ENCODE peak calls at places on chromosomes 11 and 22, in six cellular contexts. T, C, Q, I, A and E are unnamed samples.

GRCh38 chr11:84947970-84948600 is 679.1 kb downstream of the DLG2 start:
- DNase-seq in T (no peak), Q (no peak), I (no peak), C (no peak), A (no peak), E (no peak)

GRCh38 chr11:114483929-114484328 is 44.7 kb downstream of the REXO2 start:
- DNase-seq in I (no peak), T (no peak), A (no peak), C (no peak), Q (no peak), E (no peak)

GRCh38 chr11:250740-251299 is 14.0 kb downstream of the PSMD13 start:
- DNase-seq in I (peak; percentile 66), A (no peak), C (no peak), T (no peak), Q (peak; percentile 48), E (peak; percentile 94)

GRCh38 chr11:117588166-117588810 is 208.7 kb downstream of the DSCAML1 start:
- DNase-seq in T (no peak), Q (no peak), I (no peak), C (no peak), A (no peak), E (no peak)

GRCh38 chr11:93219440-93219839 is 21.6 kb upstream of the SLC36A4 start:
- DNase-seq in A (no peak), I (no peak), C (no peak), Q (no peak), T (no peak), E (no peak)

GRCh38 chr11:131462622-131463021 is 92.2 kb downstream of the NTM start:
- DNase-seq in I (no peak), Q (no peak), A (no peak), C (no peak), T (no peak), E (no peak)

GRCh38 chr11:79098096-79098495 is 342.7 kb downstream of the TENM4 start:
- DNase-seq in T (no peak), I (peak; percentile 71), C (no peak), Q (no peak), A (no peak), E (no peak)

GRCh38 chr11:83671295-83671694 is 385.1 kb upstream of the CCDC90B start:
- DNase-seq in I (no peak), C (no peak), Q (no peak), A (no peak), T (no peak), E (no peak)

GRCh38 chr11:27700351-27701261 is at the start of gene BDNF:
- DNase-seq in A (no peak), T (no peak), I (peak; percentile 68), C (no peak), Q (no peak), E (no peak)

GRCh38 chr11:92406472-92406871 is 181.9 kb downstream of the FAT3 start:
- DNase-seq in C (no peak), A (no peak), T (no peak), I (no peak), Q (no peak), E (no peak)

GRCh38 chr11:15938362-15938725 is 418.0 kb downstream of the SOX6 start:
- DNase-seq in T (no peak), I (no peak), Q (no peak), A (no peak), C (no peak), E (no peak)

GRCh38 chr11:116853461-116854073 is 16.1 kb upstream of the APOA1 start:
- DNase-seq in A (peak; percentile 90), C (peak; percentile 73), I (no peak), T (no peak), Q (no peak), E (no peak)

GRCh38 chr11:105466582-105467228 is 143.2 kb upstream of the GRIA4 start:
- DNase-seq in Q (no peak), C (no peak), T (peak; percentile 4), A (no peak), I (no peak), E (no peak)

GRCh38 chr22:23065069-23065451 is 5.3 kb upstream of the GNAZ start:
- DNase-seq in T (no peak), A (no peak), C (no peak), I (peak; percentile 3), Q (no peak), E (no peak)

GRCh38 chr22:28973352-28973751 is 88.3 kb downstream of the C22orf31 start:
- DNase-seq in C (no peak), A (no peak), T (no peak), I (no peak), Q (no peak), E (no peak)

GRCh38 chr11:68658661-68659060 is 25.7 kb upstream of the GAL start:
- DNase-seq in I (peak; percentile 66), C (no peak), Q (no peak), T (no peak), A (no peak), E (no peak)

GRCh38 chr11:30605036-30605435 is 18.9 kb upstream of the MPPED2 start:
- DNase-seq in C (no peak), Q (no peak), T (no peak), I (no peak), A (no peak), E (no peak)

GRCh38 chr11:1167751-1168231 is 10.0 kb downstream of the MUC5AC start:
- DNase-seq in A (no peak), C (no peak), Q (no peak), T (no peak), I (peak; percentile 12), E (no peak)

GRCh38 chr11:76524919-76525318 is 80.1 kb downstream of the EMSY start:
- DNase-seq in I (no peak), Q (no peak), C (no peak), A (no peak), T (peak; percentile 42), E (no peak)

GRCh38 chr11:8058216-8058615 is 22.8 kb upstream of the TUB start:
- DNase-seq in I (no peak), A (no peak), C (no peak), Q (no peak), T (no peak), E (peak; percentile 14)

GRCh38 chr11:37502202-37502601 is 904.2 kb upstream of the RAG2 start:
- DNase-seq in A (no peak), C (no peak), T (no peak), I (no peak), Q (no peak), E (no peak)

GRCh38 chr11:127962416-127962815 is 624.9 kb downstream of the ETS1 start:
- DNase-seq in C (no peak), T (no peak), A (no peak), I (no peak), Q (no peak), E (no peak)

GRCh38 chr11:59186130-59186594 is 14.2 kb downstream of the DTX4 start:
- DNase-seq in C (peak; percentile 60), Q (peak; percentile 83), T (peak; percentile 50), A (no peak), I (peak; percentile 68), E (no peak)

DNA sequence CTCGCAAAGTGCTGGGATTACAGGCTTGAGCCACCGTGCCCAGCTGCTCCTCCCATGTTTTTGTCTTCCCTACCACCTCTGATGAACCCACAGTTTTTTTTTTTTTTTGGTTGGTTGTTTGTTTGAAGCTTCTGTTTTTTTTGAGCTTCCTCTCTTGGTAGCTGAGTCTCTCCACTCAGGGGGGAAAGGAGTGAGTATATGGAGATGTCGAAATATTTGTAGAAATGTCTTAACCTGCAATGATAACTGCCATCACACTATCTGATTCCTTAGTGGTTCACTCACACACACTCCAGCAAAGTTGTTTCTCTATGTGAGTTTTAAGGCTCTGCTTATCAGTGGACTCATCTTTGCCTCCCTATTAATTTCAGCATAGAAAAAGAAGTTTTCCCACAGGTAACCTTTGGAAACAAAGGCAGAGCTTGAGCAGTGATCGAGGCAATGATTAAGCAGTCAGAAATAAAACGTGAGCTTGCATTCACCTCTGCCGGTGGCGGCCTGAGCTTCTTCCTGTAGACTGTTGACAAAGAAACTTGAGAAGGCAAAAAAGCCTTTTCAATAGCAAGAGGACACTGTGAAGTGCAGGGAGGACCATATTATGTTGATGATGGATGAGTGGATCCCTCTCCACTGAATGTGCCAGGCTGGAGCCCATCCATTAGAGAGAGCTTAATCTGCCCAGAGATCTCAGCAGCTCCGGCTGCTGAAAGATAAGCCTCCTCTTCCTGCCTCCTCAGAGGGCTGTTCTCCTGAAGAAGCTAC is 29.0 kb upstream of the RASSF10 start:
- DNase-seq in I (no peak), T (peak; percentile 3), C (no peak), A (no peak), Q (no peak), E (no peak)
- TF ChIP-seq TAF1 in I (no peak), T (no peak), C (no peak), A (no peak), Q (no peak), E (no peak)

GRCh38 chr11:9754041-9754471 is 90.2 kb downstream of the SWAP70 start:
- DNase-seq in A (no peak), I (no peak), C (no peak), T (no peak), Q (no peak), E (no peak)

GRCh38 chr11:9756878-9757277 is 93.0 kb downstream of the SWAP70 start:
- DNase-seq in C (no peak), T (no peak), A (no peak), Q (no peak), I (no peak), E (no peak)

GRCh38 chr11:9755561-9755960 is 91.7 kb downstream of the SWAP70 start:
- DNase-seq in Q (no peak), I (no peak), C (no peak), A (no peak), T (no peak), E (no peak)

GRCh38 chr11:9757809-9758675 is 94.2 kb downstream of the SWAP70 start:
- DNase-seq in Q (peak; percentile 99), A (no peak), I (peak; percentile 99), C (peak; percentile 95), T (peak; percentile 63), E (no peak)

GRCh38 chr11:9756461-9756860 is 92.6 kb downstream of the SWAP70 start:
- DNase-seq in T (no peak), A (no peak), I (no peak), Q (no peak), C (no peak), E (no peak)
- TF ChIP-seq TAF1 in T (no peak), A (no peak), I (no peak), Q (no peak), C (no peak), E (no peak)

GRCh38 chr11:18804621-18805020 is 13.0 kb upstream of the PTPN5 start:
- DNase-seq in Q (no peak), I (no peak), T (no peak), C (no peak), A (no peak), E (no peak)

GRCh38 chr11:18798941-18799469 is 7.4 kb upstream of the PTPN5 start:
- DNase-seq in A (no peak), I (no peak), T (no peak), C (no peak), Q (no peak), E (no peak)

GRCh38 chr11:18802381-18803257 is 11.0 kb upstream of the PTPN5 start:
- DNase-seq in I (peak; percentile 62), Q (peak; percentile 38), C (no peak), A (peak; percentile 12), T (peak; percentile 52), E (peak; percentile 54)
- TF ChIP-seq TAF1 in I (no peak), Q (no peak), C (no peak), A (no peak), T (no peak), E (no peak)

DNA sequence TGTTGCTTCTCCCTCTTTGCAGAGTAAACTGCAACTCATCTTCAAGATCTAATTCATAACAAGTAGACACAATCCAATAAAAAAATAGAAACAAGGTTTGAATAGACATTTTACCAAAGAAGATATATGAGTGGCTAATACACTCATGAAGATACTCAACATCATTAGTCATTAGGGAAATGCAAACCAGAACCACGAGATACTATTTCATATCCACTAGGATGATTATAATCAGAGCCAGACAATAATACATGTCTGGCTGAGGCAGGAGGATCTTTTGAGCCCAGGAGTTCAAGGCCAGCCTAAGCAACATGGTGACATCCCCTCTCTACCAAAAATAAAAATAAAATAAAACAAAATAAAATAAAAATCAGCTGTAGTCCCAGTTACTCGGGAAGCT is 85.0 kb downstream of the ATG16L2 start:
- DNase-seq in C (no peak), A (no peak), T (no peak), Q (no peak), I (no peak), E (no peak)
- TF ChIP-seq TAF1 in C (no peak), A (no peak), T (no peak), Q (no peak), I (no peak), E (no peak)